ENCODE peak calls at places on chromosome 5, in five cellular contexts. One of them, this sample, is unnamed.

GRCh38 chr5:117380316-117380715 is 805.7 kb upstream of the SEMA6A start:
- DNase-seq in lower leg skin: no peak
- DNase-seq in suprapubic skin: no peak
- DNase-seq in HCT116: no peak
- DNase-seq in Peyer's patch: no peak
- DNase-seq in this sample: no peak

GRCh38 chr5:53825016-53825415 is 264.6 kb downstream of the NDUFS4 start:
- DNase-seq in lower leg skin: no peak
- DNase-seq in suprapubic skin: no peak
- DNase-seq in HCT116: no peak
- DNase-seq in Peyer's patch: no peak
- DNase-seq in this sample: no peak

GRCh38 chr5:82494942-82495341 is 216.8 kb upstream of the RPS23 start:
- DNase-seq in lower leg skin: no peak
- DNase-seq in suprapubic skin: no peak
- DNase-seq in HCT116: no peak
- DNase-seq in Peyer's patch: no peak
- DNase-seq in this sample: no peak

GRCh38 chr5:180253036-180253824 is 38.7 kb downstream of the MAPK9 start:
- DNase-seq in lower leg skin: no peak
- DNase-seq in suprapubic skin: no peak
- DNase-seq in HCT116: no peak
- DNase-seq in Peyer's patch: no peak
- DNase-seq in this sample: no peak

GRCh38 chr5:154885438-154885837 is 27.0 kb downstream of the CNOT8 start:
- DNase-seq in lower leg skin: no peak
- DNase-seq in suprapubic skin: no peak
- DNase-seq in HCT116: no peak
- DNase-seq in Peyer's patch: no peak
- DNase-seq in this sample: no peak

GRCh38 chr5:135602882-135603721 is 24.3 kb upstream of the CXCL14 start:
- DNase-seq in lower leg skin: peak; percentile 82
- DNase-seq in suprapubic skin: no peak
- DNase-seq in HCT116: no peak
- DNase-seq in Peyer's patch: no peak
- DNase-seq in this sample: no peak

GRCh38 chr5:160743027-160743426 is 109.0 kb downstream of the ATP10B start:
- DNase-seq in lower leg skin: no peak
- DNase-seq in suprapubic skin: no peak
- DNase-seq in HCT116: no peak
- DNase-seq in Peyer's patch: no peak
- DNase-seq in this sample: no peak

GRCh38 chr5:2756211-2756746 is 4.8 kb upstream of the IRX2 start:
- DNase-seq in lower leg skin: peak; percentile 93
- DNase-seq in suprapubic skin: peak; percentile 86
- DNase-seq in HCT116: no peak
- DNase-seq in Peyer's patch: no peak
- DNase-seq in this sample: no peak

GRCh38 chr5:135878156-135878620 is 17.5 kb downstream of the IL9 start:
- DNase-seq in lower leg skin: peak; percentile 66
- DNase-seq in suprapubic skin: no peak
- DNase-seq in HCT116: no peak
- DNase-seq in Peyer's patch: no peak
- DNase-seq in this sample: no peak

GRCh38 chr5:79802995-79803394 is 113.4 kb downstream of the CMYA5 start:
- DNase-seq in lower leg skin: no peak
- DNase-seq in suprapubic skin: no peak
- DNase-seq in HCT116: no peak
- DNase-seq in Peyer's patch: no peak
- DNase-seq in this sample: no peak

GRCh38 chr5:135560858-135561257 is 17.9 kb downstream of the CXCL14 start:
- DNase-seq in lower leg skin: peak; percentile 93
- DNase-seq in suprapubic skin: peak; percentile 80
- DNase-seq in HCT116: peak; percentile 65
- DNase-seq in Peyer's patch: peak; percentile 88
- DNase-seq in this sample: peak; percentile 42

GRCh38 chr5:40570408-40571129 is 109.1 kb upstream of the PTGER4 start:
- DNase-seq in lower leg skin: no peak
- DNase-seq in suprapubic skin: no peak
- DNase-seq in HCT116: no peak
- DNase-seq in Peyer's patch: no peak
- DNase-seq in this sample: no peak

GRCh38 chr5:66959668-66960067 is 236.9 kb downstream of the CD180 start:
- DNase-seq in lower leg skin: no peak
- DNase-seq in suprapubic skin: no peak
- DNase-seq in HCT116: no peak
- DNase-seq in Peyer's patch: no peak
- DNase-seq in this sample: no peak

GRCh38 chr5:39274388-39275085 is 55.2 kb upstream of the FYB1 start:
- DNase-seq in lower leg skin: no peak
- DNase-seq in suprapubic skin: no peak
- DNase-seq in HCT116: no peak
- DNase-seq in Peyer's patch: no peak
- DNase-seq in this sample: no peak

GRCh38 chr5:152378730-152379129 is 26.3 kb downstream of the NMUR2 start:
- DNase-seq in lower leg skin: no peak
- DNase-seq in suprapubic skin: no peak
- DNase-seq in HCT116: no peak
- DNase-seq in Peyer's patch: no peak
- DNase-seq in this sample: no peak

GRCh38 chr5:80414113-80414512 is 6.2 kb downstream of the ZFYVE16 start:
- DNase-seq in lower leg skin: no peak
- DNase-seq in suprapubic skin: no peak
- DNase-seq in HCT116: no peak
- DNase-seq in Peyer's patch: no peak
- DNase-seq in this sample: no peak

GRCh38 chr5:91361055-91361701 is 21.9 kb downstream of the ARRDC3 start:
- DNase-seq in lower leg skin: no peak
- DNase-seq in suprapubic skin: no peak
- DNase-seq in HCT116: no peak
- DNase-seq in Peyer's patch: no peak
- DNase-seq in this sample: no peak

DNA sequence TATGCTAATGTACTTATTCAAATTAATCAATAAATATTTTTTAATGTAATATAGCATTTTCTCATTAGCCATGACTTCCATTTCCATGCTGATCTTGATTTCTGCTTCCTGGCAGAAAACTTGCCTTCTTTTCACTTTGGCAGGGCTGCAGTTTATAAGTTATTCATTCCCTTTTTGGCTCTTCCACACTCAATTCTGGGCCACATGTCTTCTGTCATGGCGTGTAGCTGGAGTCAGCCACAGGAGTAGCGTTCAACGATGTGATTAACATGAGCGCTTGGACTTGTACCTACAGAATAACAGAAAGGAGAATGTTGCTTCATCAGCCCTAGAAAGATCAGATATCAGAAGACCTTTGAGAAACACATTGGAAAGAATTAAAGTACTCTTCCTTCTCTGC is 172.9 kb downstream of the CFAP90 start:
- DNase-seq in lower leg skin: no peak
- DNase-seq in suprapubic skin: no peak
- DNase-seq in HCT116: no peak
- DNase-seq in Peyer's patch: no peak
- DNase-seq in this sample: no peak
- TF ChIP-seq POLR2A in lower leg skin: no peak
- TF ChIP-seq POLR2A in suprapubic skin: no peak
- TF ChIP-seq POLR2A in HCT116: no peak
- TF ChIP-seq POLR2A in Peyer's patch: no peak
- TF ChIP-seq POLR2A in this sample: no peak

DNA sequence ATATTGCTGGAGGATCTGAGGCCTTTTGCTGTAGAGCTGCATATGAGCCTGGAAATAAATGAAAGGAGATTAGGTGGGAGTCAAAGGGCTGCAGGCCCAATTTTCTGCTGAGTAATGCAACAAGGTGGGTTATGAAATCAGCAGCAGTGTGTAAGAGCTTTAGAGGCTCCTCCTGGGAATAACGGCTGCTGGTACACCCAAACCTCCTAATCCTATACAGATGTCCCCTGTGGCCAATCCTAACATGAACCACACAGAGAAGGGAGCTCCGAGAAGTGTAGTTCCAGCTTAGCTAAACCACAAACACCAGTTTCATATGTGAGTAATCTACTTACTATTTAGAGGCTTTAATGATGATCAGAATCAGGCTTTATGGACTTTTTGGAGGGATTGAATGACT is 437.7 kb downstream of the TMEM232 start:
- DNase-seq in lower leg skin: no peak
- DNase-seq in suprapubic skin: no peak
- DNase-seq in HCT116: no peak
- DNase-seq in Peyer's patch: no peak
- DNase-seq in this sample: no peak
- H3K4me3 ChIP-seq in lower leg skin: no peak overlapping the region
- H3K4me3 ChIP-seq in suprapubic skin: no peak overlapping the region
- H3K4me3 ChIP-seq in HCT116: no peak overlapping the region
- H3K4me3 ChIP-seq in Peyer's patch: no peak overlapping the region
- H3K4me3 ChIP-seq in this sample: no peak overlapping the region

GRCh38 chr5:112908854-112909253 is 13.2 kb downstream of the REEP5 start:
- DNase-seq in lower leg skin: no peak
- DNase-seq in suprapubic skin: no peak
- DNase-seq in HCT116: no peak
- DNase-seq in Peyer's patch: no peak
- DNase-seq in this sample: no peak
- TF ChIP-seq POLR2A in lower leg skin: no peak
- TF ChIP-seq POLR2A in suprapubic skin: no peak
- TF ChIP-seq POLR2A in HCT116: no peak
- TF ChIP-seq POLR2A in Peyer's patch: no peak
- TF ChIP-seq POLR2A in this sample: no peak

GRCh38 chr5:114434396-114435219 is 72.7 kb downstream of the KCNN2 start:
- DNase-seq in lower leg skin: no peak
- DNase-seq in suprapubic skin: no peak
- DNase-seq in HCT116: no peak
- DNase-seq in Peyer's patch: no peak
- DNase-seq in this sample: no peak
- H3K4me3 ChIP-seq in lower leg skin: no peak overlapping the region
- H3K4me3 ChIP-seq in suprapubic skin: no peak overlapping the region
- H3K4me3 ChIP-seq in HCT116: no peak overlapping the region
- H3K4me3 ChIP-seq in Peyer's patch: no peak overlapping the region
- H3K4me3 ChIP-seq in this sample: no peak overlapping the region

GRCh38 chr5:107673368-107674136 is 2.8 kb upstream of the EFNA5 start:
- DNase-seq in lower leg skin: peak; percentile 96
- DNase-seq in suprapubic skin: peak; percentile 89
- DNase-seq in HCT116: peak; percentile 86
- DNase-seq in Peyer's patch: peak; percentile 90
- DNase-seq in this sample: peak; percentile 78
- TF ChIP-seq POLR2A in lower leg skin: no peak
- TF ChIP-seq POLR2A in suprapubic skin: no peak
- TF ChIP-seq POLR2A in HCT116: no peak
- TF ChIP-seq POLR2A in Peyer's patch: no peak
- TF ChIP-seq POLR2A in this sample: no peak

GRCh38 chr5:167358868-167359492 is 932.5 kb upstream of the WWC1 start:
- DNase-seq in lower leg skin: no peak
- DNase-seq in suprapubic skin: no peak
- DNase-seq in HCT116: no peak
- DNase-seq in Peyer's patch: no peak
- DNase-seq in this sample: no peak
- H3K4me3 ChIP-seq in lower leg skin: no peak overlapping the region
- H3K4me3 ChIP-seq in suprapubic skin: no peak overlapping the region
- H3K4me3 ChIP-seq in HCT116: no peak overlapping the region
- H3K4me3 ChIP-seq in Peyer's patch: no peak overlapping the region
- H3K4me3 ChIP-seq in this sample: no peak overlapping the region

This sample was measured in ovary.